ENCODE peak calls at places on chromosome 14, in seven cellular contexts. One of them, this sample, is unnamed.

GRCh38 chr14:105375635-105376057 is 22.7 kb upstream of the TEX22 start:
- DNase-seq in stimulated activated CD4-positive, alpha-beta T cell treated with anti-CD3 and anti-CD28 coated beads, TNF-alpha, amount 100 ng/mL, for 24 hours: no peak
- DNase-seq in AG10803: no peak
- DNase-seq in adrenal gland: no peak
- DNase-seq in NCI-H2171 treated with DMSO at 0.1 percent for 48 hours: no peak
- DNase-seq in naive thymus-derived CD4-positive, alpha-beta T cell: no peak
- DNase-seq in omental fat pad: no peak
- DNase-seq in this sample: no peak

GRCh38 chr14:31566456-31566855 is 5.3 kb downstream of the NUBPL start:
- DNase-seq in stimulated activated CD4-positive, alpha-beta T cell treated with anti-CD3 and anti-CD28 coated beads, TNF-alpha, amount 100 ng/mL, for 24 hours: no peak
- DNase-seq in omental fat pad: no peak
- DNase-seq in AG10803: peak; percentile 57
- DNase-seq in NCI-H2171 treated with DMSO at 0.1 percent for 48 hours: no peak
- DNase-seq in naive thymus-derived CD4-positive, alpha-beta T cell: no peak
- DNase-seq in adrenal gland: no peak
- DNase-seq in this sample: no peak

GRCh38 chr14:64440494-64440893 is 24.8 kb upstream of the AKAP5 start:
- DNase-seq in naive thymus-derived CD4-positive, alpha-beta T cell: no peak
- DNase-seq in adrenal gland: no peak
- DNase-seq in NCI-H2171 treated with DMSO at 0.1 percent for 48 hours: no peak
- DNase-seq in stimulated activated CD4-positive, alpha-beta T cell treated with anti-CD3 and anti-CD28 coated beads, TNF-alpha, amount 100 ng/mL, for 24 hours: no peak
- DNase-seq in AG10803: peak; percentile 79
- DNase-seq in omental fat pad: no peak
- DNase-seq in this sample: no peak

GRCh38 chr14:87896393-87897380 is 96.3 kb downstream of the GALC start:
- DNase-seq in naive thymus-derived CD4-positive, alpha-beta T cell: no peak
- DNase-seq in NCI-H2171 treated with DMSO at 0.1 percent for 48 hours: peak; percentile 85
- DNase-seq in stimulated activated CD4-positive, alpha-beta T cell treated with anti-CD3 and anti-CD28 coated beads, TNF-alpha, amount 100 ng/mL, for 24 hours: no peak
- DNase-seq in omental fat pad: no peak
- DNase-seq in adrenal gland: peak; percentile 26
- DNase-seq in AG10803: peak; percentile 54
- DNase-seq in this sample: no peak

GRCh38 chr14:76174982-76175381 is 23.3 kb downstream of the GPATCH2L start:
- DNase-seq in omental fat pad: no peak
- DNase-seq in adrenal gland: no peak
- DNase-seq in AG10803: no peak
- DNase-seq in NCI-H2171 treated with DMSO at 0.1 percent for 48 hours: no peak
- DNase-seq in stimulated activated CD4-positive, alpha-beta T cell treated with anti-CD3 and anti-CD28 coated beads, TNF-alpha, amount 100 ng/mL, for 24 hours: no peak
- DNase-seq in naive thymus-derived CD4-positive, alpha-beta T cell: no peak
- DNase-seq in this sample: no peak

GRCh38 chr14:89576960-89577359 is 159.9 kb upstream of the FOXN3 start:
- DNase-seq in adrenal gland: no peak
- DNase-seq in NCI-H2171 treated with DMSO at 0.1 percent for 48 hours: no peak
- DNase-seq in AG10803: no peak
- DNase-seq in omental fat pad: no peak
- DNase-seq in naive thymus-derived CD4-positive, alpha-beta T cell: no peak
- DNase-seq in stimulated activated CD4-positive, alpha-beta T cell treated with anti-CD3 and anti-CD28 coated beads, TNF-alpha, amount 100 ng/mL, for 24 hours: no peak
- DNase-seq in this sample: no peak

GRCh38 chr14:54792288-54792687 is 110.3 kb downstream of the GCH1 start:
- DNase-seq in naive thymus-derived CD4-positive, alpha-beta T cell: no peak
- DNase-seq in adrenal gland: no peak
- DNase-seq in NCI-H2171 treated with DMSO at 0.1 percent for 48 hours: no peak
- DNase-seq in stimulated activated CD4-positive, alpha-beta T cell treated with anti-CD3 and anti-CD28 coated beads, TNF-alpha, amount 100 ng/mL, for 24 hours: no peak
- DNase-seq in omental fat pad: no peak
- DNase-seq in AG10803: no peak
- DNase-seq in this sample: no peak

GRCh38 chr14:104753528-104754212 is 723 bp downstream of the SIVA1 start:
- DNase-seq in omental fat pad: no peak
- DNase-seq in adrenal gland: no peak
- DNase-seq in NCI-H2171 treated with DMSO at 0.1 percent for 48 hours: peak; percentile 66
- DNase-seq in stimulated activated CD4-positive, alpha-beta T cell treated with anti-CD3 and anti-CD28 coated beads, TNF-alpha, amount 100 ng/mL, for 24 hours: no peak
- DNase-seq in naive thymus-derived CD4-positive, alpha-beta T cell: no peak
- DNase-seq in AG10803: no peak
- DNase-seq in this sample: no peak

This sample was measured in ovary.